ENCODE peak calls at places on chromosomes 7 and 10, in nine cellular contexts. One of them, this sample, is unnamed.

GRCh38 chr7:46257766-46258448 is 336.8 kb upstream of the IGFBP3 start:
- DNase-seq in A549: peak
- DNase-seq in HCT116: peak
- DNase-seq in HepG2: no peak
- DNase-seq in K562: no peak
- DNase-seq in Panc1: peak
- DNase-seq in GM12878: no peak
- DNase-seq in HL-60: no peak
- DNase-seq in SK-N-SH: no peak
- DNase-seq in this sample: no peak

GRCh38 chr7:15561840-15562239 is at the start of gene AGMO:
- DNase-seq in A549: peak
- DNase-seq in HCT116: no peak
- DNase-seq in HepG2: peak
- DNase-seq in K562: no peak
- DNase-seq in Panc1: no peak
- DNase-seq in GM12878: no peak
- DNase-seq in HL-60: no peak
- DNase-seq in SK-N-SH: no peak
- DNase-seq in this sample: no peak

GRCh38 chr7:116582806-116583444 is 58.1 kb downstream of the CAV1 start:
- DNase-seq in A549: peak
- DNase-seq in HCT116: no peak
- DNase-seq in HepG2: no peak
- DNase-seq in K562: no peak
- DNase-seq in Panc1: no peak
- DNase-seq in GM12878: no peak
- DNase-seq in HL-60: no peak
- DNase-seq in SK-N-SH: no peak
- DNase-seq in this sample: no peak

GRCh38 chr7:151655555-151655954 is 135.9 kb upstream of the RHEB start:
- DNase-seq in A549: no peak
- DNase-seq in HCT116: no peak
- DNase-seq in HepG2: no peak
- DNase-seq in K562: no peak
- DNase-seq in Panc1: no peak
- DNase-seq in GM12878: no peak
- DNase-seq in HL-60: no peak
- DNase-seq in SK-N-SH: no peak
- DNase-seq in this sample: no peak

GRCh38 chr10:11324761-11325321 is 286.6 kb downstream of the USP6NL start:
- DNase-seq in A549: no peak
- DNase-seq in HCT116: no peak
- DNase-seq in HepG2: no peak
- DNase-seq in K562: no peak
- DNase-seq in Panc1: no peak
- DNase-seq in GM12878: no peak
- DNase-seq in HL-60: no peak
- DNase-seq in SK-N-SH: no peak
- DNase-seq in this sample: no peak

GRCh38 chr7:157807510-157807909 is 470.7 kb downstream of the DNAJB6 start:
- DNase-seq in A549: peak
- DNase-seq in HCT116: peak
- DNase-seq in HepG2: no peak
- DNase-seq in K562: no peak
- DNase-seq in Panc1: no peak
- DNase-seq in GM12878: no peak
- DNase-seq in HL-60: no peak
- DNase-seq in SK-N-SH: no peak
- DNase-seq in this sample: no peak

GRCh38 chr10:93384006-93384405 is 98.1 kb downstream of the MYOF start:
- DNase-seq in A549: peak
- DNase-seq in HCT116: peak
- DNase-seq in HepG2: no peak
- DNase-seq in K562: no peak
- DNase-seq in Panc1: no peak
- DNase-seq in GM12878: no peak
- DNase-seq in HL-60: no peak
- DNase-seq in SK-N-SH: no peak
- DNase-seq in this sample: no peak

GRCh38 chr7:76063525-76063924 is 15.6 kb downstream of the MDH2 start:
- DNase-seq in A549: no peak
- DNase-seq in HCT116: no peak
- DNase-seq in HepG2: no peak
- DNase-seq in K562: peak
- DNase-seq in Panc1: no peak
- DNase-seq in GM12878: no peak
- DNase-seq in HL-60: no peak
- DNase-seq in SK-N-SH: peak
- DNase-seq in this sample: no peak

GRCh38 chr10:50740351-50740688 is 584 bp downstream of the ASAH2B start:
- DNase-seq in A549: no peak
- DNase-seq in HCT116: no peak
- DNase-seq in HepG2: peak
- DNase-seq in K562: no peak
- DNase-seq in Panc1: no peak
- DNase-seq in GM12878: peak
- DNase-seq in HL-60: no peak
- DNase-seq in SK-N-SH: no peak
- DNase-seq in this sample: no peak

GRCh38 chr7:151599401-151600227 is 79.9 kb upstream of the RHEB start:
- DNase-seq in A549: peak
- DNase-seq in HCT116: peak
- DNase-seq in HepG2: no peak
- DNase-seq in K562: no peak
- DNase-seq in Panc1: peak
- DNase-seq in GM12878: no peak
- DNase-seq in HL-60: no peak
- DNase-seq in SK-N-SH: peak
- DNase-seq in this sample: no peak

DNA sequence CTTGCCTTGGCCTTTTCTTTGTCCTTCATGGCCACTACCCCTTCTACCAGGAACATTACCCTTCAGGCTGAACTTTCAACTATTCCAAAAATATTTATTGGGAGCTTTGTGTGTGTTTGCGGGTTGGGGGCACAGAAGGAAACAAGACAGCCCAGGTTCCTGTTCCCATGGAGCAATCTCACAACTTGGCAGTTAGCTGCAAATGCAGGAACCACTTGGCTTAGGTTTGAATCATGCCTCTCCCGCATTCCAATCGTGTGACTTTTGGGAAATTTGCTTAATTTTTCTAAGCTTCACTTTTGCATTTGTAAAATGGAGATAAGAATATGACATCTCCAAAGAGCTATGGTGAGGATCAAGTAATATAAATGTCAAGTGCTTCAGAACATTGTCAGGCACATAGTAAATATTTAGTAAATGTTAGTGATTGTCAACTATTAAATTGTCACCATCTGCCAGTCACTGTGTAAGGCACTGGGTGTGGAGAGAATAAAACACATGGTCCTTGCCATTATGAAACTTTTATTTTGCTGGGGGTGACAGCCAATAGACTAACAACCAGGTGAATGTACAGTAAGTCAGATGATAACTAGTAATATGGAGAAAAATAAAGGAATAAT is 277.1 kb downstream of the SNX13 start:
- DNase-seq in A549: peak
- DNase-seq in HCT116: no peak
- DNase-seq in HepG2: no peak
- DNase-seq in K562: no peak
- DNase-seq in Panc1: no peak
- DNase-seq in GM12878: no peak
- DNase-seq in HL-60: no peak
- DNase-seq in SK-N-SH: no peak
- DNase-seq in this sample: no peak
- TF ChIP-seq REST in A549: no peak
- TF ChIP-seq REST in HCT116: no peak
- TF ChIP-seq REST in HepG2: no peak
- TF ChIP-seq REST in K562: no peak
- TF ChIP-seq REST in Panc1: no peak
- TF ChIP-seq REST in GM12878: no peak
- TF ChIP-seq REST in HL-60: no peak
- TF ChIP-seq REST in SK-N-SH: no peak
- TF ChIP-seq REST in this sample: no peak

GRCh38 chr7:124077546-124077945 is 44.7 kb upstream of the TMEM229A start:
- DNase-seq in A549: no peak
- DNase-seq in HCT116: no peak
- DNase-seq in HepG2: no peak
- DNase-seq in K562: no peak
- DNase-seq in Panc1: no peak
- DNase-seq in GM12878: no peak
- DNase-seq in HL-60: no peak
- DNase-seq in SK-N-SH: no peak
- DNase-seq in this sample: peak
- TF ChIP-seq REST in A549: no peak
- TF ChIP-seq REST in HCT116: no peak
- TF ChIP-seq REST in HepG2: no peak
- TF ChIP-seq REST in K562: no peak
- TF ChIP-seq REST in Panc1: no peak
- TF ChIP-seq REST in GM12878: no peak
- TF ChIP-seq REST in HL-60: no peak
- TF ChIP-seq REST in SK-N-SH: no peak
- TF ChIP-seq REST in this sample: no peak

DNA sequence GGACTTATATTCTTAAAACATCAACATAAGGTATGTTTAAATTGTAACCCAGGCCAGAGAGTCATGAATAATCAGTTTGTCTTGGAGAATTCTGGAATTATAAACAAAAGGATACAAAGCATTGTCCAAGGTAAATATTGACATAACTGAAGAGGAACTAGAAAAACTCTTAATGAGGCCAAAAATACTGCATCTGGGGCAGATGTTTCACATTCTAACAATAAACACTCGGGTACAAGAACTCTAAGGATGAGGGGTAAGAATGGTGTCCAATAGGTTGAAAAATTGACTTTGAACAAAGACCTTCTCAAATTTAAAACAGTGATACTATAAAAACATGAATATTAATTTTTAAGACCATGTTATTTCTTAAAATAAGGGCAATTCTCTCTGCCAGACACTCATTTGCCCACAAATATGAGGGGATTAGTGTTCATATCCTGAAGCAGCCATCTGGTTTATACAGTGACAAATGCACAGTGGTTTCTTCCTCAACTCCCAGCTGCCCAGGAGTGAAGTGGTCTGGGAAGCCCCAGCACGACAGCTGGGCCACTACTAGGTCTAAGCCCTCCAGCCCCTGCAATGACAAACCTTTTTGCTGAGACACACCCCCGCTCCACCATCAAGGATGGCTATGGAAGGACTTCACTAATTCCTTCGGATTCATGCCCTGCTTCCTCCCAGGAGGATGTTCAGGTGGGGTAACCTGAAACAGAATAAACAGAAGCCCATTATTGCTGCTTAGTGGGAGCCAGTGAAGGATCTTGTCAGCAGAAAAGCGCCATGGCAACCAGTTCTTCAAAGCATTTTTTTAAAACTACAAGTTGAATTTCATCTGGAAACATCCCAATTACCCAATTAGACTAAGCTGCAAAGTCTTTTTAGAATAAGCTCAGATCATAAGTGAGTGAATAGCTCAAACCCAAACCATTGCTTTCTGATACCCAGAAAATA is 107.5 kb upstream of the ARID5B start:
- DNase-seq in A549: no peak
- DNase-seq in HCT116: no peak
- DNase-seq in HepG2: no peak
- DNase-seq in K562: no peak
- DNase-seq in Panc1: no peak
- DNase-seq in GM12878: no peak
- DNase-seq in HL-60: no peak
- DNase-seq in SK-N-SH: peak
- DNase-seq in this sample: no peak
- TF ChIP-seq REST in A549: no peak
- TF ChIP-seq REST in HCT116: no peak
- TF ChIP-seq REST in HepG2: no peak
- TF ChIP-seq REST in K562: no peak
- TF ChIP-seq REST in Panc1: no peak
- TF ChIP-seq REST in GM12878: no peak
- TF ChIP-seq REST in HL-60: no peak
- TF ChIP-seq REST in SK-N-SH: no peak
- TF ChIP-seq REST in this sample: no peak

GRCh38 chr10:99396471-99396870 is 34.0 kb downstream of the GOT1 start:
- DNase-seq in A549: no peak
- DNase-seq in HCT116: no peak
- DNase-seq in HepG2: peak
- DNase-seq in K562: no peak
- DNase-seq in Panc1: no peak
- DNase-seq in GM12878: no peak
- DNase-seq in HL-60: no peak
- DNase-seq in SK-N-SH: no peak
- DNase-seq in this sample: no peak

GRCh38 chr10:99393683-99394082 is 36.7 kb downstream of the GOT1 start:
- DNase-seq in A549: no peak
- DNase-seq in HCT116: no peak
- DNase-seq in HepG2: no peak
- DNase-seq in K562: no peak
- DNase-seq in Panc1: no peak
- DNase-seq in GM12878: no peak
- DNase-seq in HL-60: no peak
- DNase-seq in SK-N-SH: no peak
- DNase-seq in this sample: no peak

GRCh38 chr10:99394761-99395386 is 35.5 kb downstream of the GOT1 start:
- DNase-seq in A549: no peak
- DNase-seq in HCT116: no peak
- DNase-seq in HepG2: no peak
- DNase-seq in K562: no peak
- DNase-seq in Panc1: no peak
- DNase-seq in GM12878: no peak
- DNase-seq in HL-60: no peak
- DNase-seq in SK-N-SH: no peak
- DNase-seq in this sample: peak

GRCh38 chr10:99394256-99394655 is 36.2 kb downstream of the GOT1 start:
- DNase-seq in A549: no peak
- DNase-seq in HCT116: no peak
- DNase-seq in HepG2: no peak
- DNase-seq in K562: no peak
- DNase-seq in Panc1: no peak
- DNase-seq in GM12878: no peak
- DNase-seq in HL-60: no peak
- DNase-seq in SK-N-SH: no peak
- DNase-seq in this sample: no peak

DNA sequence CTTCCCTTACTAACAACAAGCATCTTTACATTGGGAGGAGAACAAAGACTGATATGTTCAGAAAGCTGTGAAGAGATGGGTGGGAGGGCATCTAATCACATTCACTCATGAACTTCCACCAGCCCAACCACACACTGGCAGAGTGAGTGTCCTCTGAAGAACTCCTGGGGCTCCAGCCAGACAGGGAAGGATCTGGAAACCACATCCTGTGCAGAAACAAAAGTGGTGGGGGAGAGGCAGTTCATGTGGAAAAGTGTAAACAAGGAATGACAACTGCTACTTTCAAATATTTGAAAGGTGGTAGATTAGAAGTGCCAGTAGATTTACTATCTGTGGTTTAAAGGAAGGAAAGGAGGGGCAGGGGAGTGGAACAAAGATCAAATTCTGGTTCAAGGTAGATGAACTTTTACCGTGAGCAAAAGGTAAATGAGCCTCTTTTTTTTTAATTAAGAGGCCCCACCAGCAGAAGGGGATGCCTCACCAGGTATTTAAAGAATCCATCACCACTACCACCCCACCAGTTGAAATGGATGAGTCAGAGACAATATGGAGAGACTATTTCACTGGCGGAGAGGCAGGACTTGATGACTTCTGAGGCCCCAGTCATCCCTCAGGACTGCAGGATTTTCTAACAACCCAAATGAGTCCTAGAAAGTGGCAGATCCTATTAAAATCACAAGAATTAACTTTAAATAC is 34.5 kb downstream of the GOT1 start:
- DNase-seq in A549: no peak
- DNase-seq in HCT116: no peak
- DNase-seq in HepG2: peak
- DNase-seq in K562: no peak
- DNase-seq in Panc1: no peak
- DNase-seq in GM12878: no peak
- DNase-seq in HL-60: no peak
- DNase-seq in SK-N-SH: no peak
- DNase-seq in this sample: no peak
- TF ChIP-seq REST in A549: no peak
- TF ChIP-seq REST in HCT116: no peak
- TF ChIP-seq REST in HepG2: no peak
- TF ChIP-seq REST in K562: no peak
- TF ChIP-seq REST in Panc1: no peak
- TF ChIP-seq REST in GM12878: no peak
- TF ChIP-seq REST in HL-60: no peak
- TF ChIP-seq REST in SK-N-SH: no peak
- TF ChIP-seq REST in this sample: no peak

This sample was measured in GM23338.